ENCODE peak calls at places on chromosomes 7 and 10, in five cellular contexts. X is NCI-H1436; V is GM06990; E is stimulated activated CD8-positive, alpha-beta memory T cell treated with anti-CD3 and anti-CD28 coated beads, Interleukin-2, amount 100 ng/mL, for 48 hours; Q is Calu3. P is an unnamed sample.

GRCh38 chr10:35056686-35057085 is 33.5 kb downstream of the CUL2 start:
- DNase-seq in E (no peak), Q (no peak), X (no peak), V (no peak), P (no peak)

GRCh38 chr10:28794986-28795385 is 117.7 kb downstream of the BAMBI start:
- DNase-seq in X (no peak), Q (no peak), V (no peak), E (no peak), P (no peak)

GRCh38 chr10:30781571-30782542 is 152.3 kb upstream of the LYZL2 start:
- DNase-seq in Q (no peak), X (no peak), V (no peak), E (no peak), P (no peak)

GRCh38 chr10:4186849-4187248 is 401.8 kb upstream of the KLF6 start:
- DNase-seq in E (no peak), V (no peak), X (no peak), Q (no peak), P (no peak)

GRCh38 chr10:103668351-103669242 is 175.1 kb downstream of the NEURL1 start:
- DNase-seq in Q (no peak), E (no peak), V (no peak), X (no peak), P (peak; percentile 14)

GRCh38 chr10:114876602-114877300 is 55.2 kb downstream of the FHIP2A start:
- DNase-seq in V (peak; percentile 33), Q (peak; percentile 77), X (peak; percentile 78), E (peak; percentile 43), P (peak; percentile 66)

GRCh38 chr7:23712368-23713284 is 2.6 kb downstream of the STK31 start:
- DNase-seq in V (no peak), X (peak; percentile 32), E (no peak), Q (no peak), P (peak; percentile 53)

GRCh38 chr7:159198016-159198724 is 53.5 kb upstream of the VIPR2 start:
- DNase-seq in V (no peak), X (no peak), E (no peak), Q (no peak), P (no peak)

GRCh38 chr7:22885824-22886255 is 63.2 kb upstream of the TOMM7 start:
- DNase-seq in V (peak; percentile 58), E (peak; percentile 30), Q (no peak), X (no peak), P (no peak)

GRCh38 chr10:61135276-61135721 is 191.3 kb upstream of the RHOBTB1 start:
- DNase-seq in X (no peak), Q (no peak), V (peak; percentile 56), E (no peak), P (no peak)

GRCh38 chr10:59281861-59282260 is 80.5 kb downstream of the FAM13C start:
- DNase-seq in E (no peak), Q (no peak), X (no peak), V (no peak), P (no peak)

GRCh38 chr7:110027385-110027784 is 1063.5 kb upstream of the LRRN3 start:
- DNase-seq in Q (no peak), V (no peak), X (no peak), E (no peak), P (no peak)

GRCh38 chr10:29344073-29344820 is 55.4 kb downstream of the LYZL1 start:
- DNase-seq in E (no peak), V (no peak), Q (no peak), X (no peak), P (no peak)

GRCh38 chr7:179209-179681 is 13.1 kb upstream of the FAM20C start:
- DNase-seq in V (no peak), Q (no peak), X (no peak), E (no peak), P (no peak)

GRCh38 chr7:106346678-106347217 is 62.0 kb upstream of the NAMPT start:
- DNase-seq in X (no peak), E (no peak), Q (peak; percentile 34), V (peak; percentile 73), P (no peak)

GRCh38 chr7:138449580-138449979 is 10.5 kb upstream of the TRIM24 start:
- DNase-seq in E (peak; percentile 23), X (no peak), V (no peak), Q (peak; percentile 4), P (no peak)

GRCh38 chr10:44967596-44967995 is 8.0 kb downstream of the RASSF4 start:
- DNase-seq in E (no peak), V (no peak), X (no peak), Q (no peak), P (no peak)

GRCh38 chr7:137146552-137146961 is 197.0 kb downstream of the PTN start:
- DNase-seq in V (no peak), Q (no peak), E (no peak), X (no peak), P (no peak)

GRCh38 chr7:151286148-151286547 is 37.7 kb upstream of the SMARCD3 start:
- DNase-seq in Q (no peak), V (no peak), X (no peak), E (no peak), P (no peak)

GRCh38 chr7:149872419-149873073 is 1.2 kb upstream of the ATP6V0E2 start:
- DNase-seq in Q (peak; percentile 43), V (no peak), E (no peak), X (peak; percentile 43), P (peak; percentile 79)

GRCh38 chr7:157975401-157976372 is 611.9 kb downstream of the PTPRN2 start:
- DNase-seq in V (no peak), X (no peak), Q (no peak), E (no peak), P (no peak)